ENCODE peak calls at places on chromosomes 1 and 21, in five cellular contexts. Y is GM13977, C is left cardiac atrium, D is 8988T, Z is Right ventricle myocardium superior. Q is an unnamed sample.
A peak's percentile ranks its signal among the peaks of the same experiment; 100 is the strongest.

GRCh38 chr1:193283026-193283425 is 96.6 kb upstream of the B3GALT2 start:
- DNase-seq in D (no peak), Z (no peak), C (no peak), Y (no peak), Q (no peak)

GRCh38 chr1:112707217-112708001 is 482 bp upstream of the RHOC start:
- DNase-seq in C (peak; percentile 89), D (peak; percentile 91), Y (peak; percentile 90), Z (peak; percentile 92), Q (peak; percentile 51)

GRCh38 chr21:45332415-45332814 is 44.7 kb upstream of the POFUT2 start:
- DNase-seq in C (peak; percentile 1), Z (peak; percentile 13), Y (no peak), D (no peak), Q (no peak)

GRCh38 chr1:226210571-226211176 is 12.8 kb upstream of the MIXL1 start:
- DNase-seq in Y (no peak), D (no peak), C (no peak), Z (no peak), Q (no peak)

GRCh38 chr1:149846042-149846441 is 53.3 kb upstream of the BOLA1 start:
- DNase-seq in D (no peak), C (no peak), Z (no peak), Y (no peak), Q (peak; percentile 7)

GRCh38 chr21:23881783-23882182 is 1725.5 kb downstream of the MRPL39 start:
- DNase-seq in C (no peak), Z (no peak), Y (no peak), D (no peak), Q (no peak)

GRCh38 chr1:2587071-2587859 is 688 bp downstream of the PRXL2B start:
- DNase-seq in Y (peak; percentile 54), C (no peak), Z (no peak), D (peak; percentile 51), Q (peak; percentile 11)

GRCh38 chr1:9037476-9038337 is 11.5 kb upstream of the SLC2A7 start:
- DNase-seq in D (no peak), Y (peak; percentile 62), Z (no peak), C (no peak), Q (no peak)

GRCh38 chr1:28297826-28298225 is 31.0 kb upstream of the MED18 start:
- DNase-seq in Y (no peak), C (no peak), D (no peak), Z (no peak), Q (peak; percentile 12)

GRCh38 chr1:113137563-113137962 is 64.6 kb downstream of the LRIG2 start:
- DNase-seq in Z (no peak), D (no peak), C (no peak), Y (no peak), Q (no peak)

GRCh38 chr1:189619682-189620332 is 857.9 kb downstream of the BRINP3 start:
- DNase-seq in Z (no peak), C (no peak), D (no peak), Y (no peak), Q (no peak)

GRCh38 chr1:19163261-19163660 is 46.8 kb downstream of the UBR4 start:
- DNase-seq in D (no peak), C (peak; percentile 48), Z (no peak), Y (no peak), Q (no peak)

GRCh38 chr1:197845886-197846285 is 56.5 kb upstream of the C1orf53 start:
- DNase-seq in Z (no peak), Y (no peak), D (no peak), C (no peak), Q (no peak)

GRCh38 chr1:232952514-232953175 is 2.2 kb downstream of the NTPCR start:
- DNase-seq in Z (no peak), C (peak; percentile 29), Y (peak; percentile 48), D (peak; percentile 43), Q (peak; percentile 65)

GRCh38 chr1:36175137-36176095 is 19.5 kb downstream of the MAP7D1 start:
- DNase-seq in Y (peak; percentile 61), Z (peak; percentile 70), D (no peak), C (peak; percentile 47), Q (peak; percentile 55)

GRCh38 chr1:31910933-31911332 is 27.2 kb downstream of the PTP4A2 start:
- DNase-seq in D (no peak), Y (no peak), Z (no peak), C (no peak), Q (no peak)

GRCh38 chr1:8858888-8859706 is 19.4 kb downstream of the ENO1 start:
- DNase-seq in C (no peak), Y (no peak), D (no peak), Z (no peak), Q (peak; percentile 40)

GRCh38 chr1:233975486-233975885 is 71.0 kb downstream of the SLC35F3 start:
- DNase-seq in Y (no peak), Z (no peak), D (no peak), C (no peak), Q (no peak)

GRCh38 chr1:48677306-48678287 is 99.1 kb downstream of the BEND5 start:
- DNase-seq in D (no peak), Y (peak; percentile 58), Z (peak; percentile 81), C (peak; percentile 68), Q (peak; percentile 57)

GRCh38 chr1:200337831-200338230 is 72.0 kb downstream of the ZNF281 start:
- DNase-seq in Z (no peak), C (no peak), Y (no peak), D (no peak), Q (no peak)

GRCh38 chr1:14876747-14877146 is 276.8 kb upstream of the TMEM51 start:
- DNase-seq in C (no peak), D (no peak), Z (no peak), Y (peak; percentile 18), Q (peak; percentile 76)

Q was measured in MM.1S.